ENCODE peak calls at places on chromosomes 13 and 19, in ten cellular contexts. N is tibial artery, Y is psoas muscle, B is fibroblast of the aortic adventitia, C is cardiac muscle cell, A is OCI-LY7, R is suprapubic skin, L is left ventricle myocardium inferior, O is bronchial epithelial cell, X is HFF-Myc. J is an unnamed sample.

GRCh38 chr13:27264181-27264580 is 6.4 kb upstream of the RASL11A start:
- DNase-seq in N (no peak), Y (no peak), B (peak), C (peak), A (peak), R (no peak), L (no peak), O (no peak), X (peak), J (peak)

GRCh38 chr13:110210604-110210985 is 96.4 kb downstream of the COL4A1 start:
- DNase-seq in N (no peak), Y (no peak), B (no peak), C (no peak), A (no peak), R (no peak), L (no peak), O (no peak), X (no peak), J (no peak)

GRCh38 chr13:95185851-95186250 is 115.4 kb downstream of the ABCC4 start:
- DNase-seq in N (peak), Y (no peak), B (no peak), C (peak), A (no peak), R (no peak), L (no peak), O (no peak), X (no peak), J (no peak)

GRCh38 chr19:18203408-18203862 is 407 bp downstream of the RAB3A start:
- DNase-seq in N (no peak), Y (peak), B (no peak), C (peak), A (peak), R (peak), L (peak), O (no peak), X (no peak), J (no peak)

GRCh38 chr13:87884874-87885273 is 213.7 kb downstream of the SLITRK5 start:
- DNase-seq in N (no peak), Y (no peak), B (no peak), C (peak), A (no peak), R (no peak), L (no peak), O (peak), X (no peak), J (peak)

GRCh38 chr13:79581870-79582315 is 100.9 kb downstream of the NDFIP2 start:
- DNase-seq in N (no peak), Y (peak), B (peak), C (peak), A (no peak), R (peak), L (peak), O (no peak), X (peak), J (peak)

GRCh38 chr19:56092685-56093631 is 28.1 kb downstream of the ZNF787 start:
- DNase-seq in N (no peak), Y (no peak), B (no peak), C (no peak), A (no peak), R (peak), L (no peak), O (no peak), X (no peak), J (no peak)

GRCh38 chr13:70128098-70128497 is 19.8 kb upstream of the KLHL1 start:
- DNase-seq in N (no peak), Y (no peak), B (no peak), C (no peak), A (no peak), R (no peak), L (no peak), O (no peak), X (no peak), J (no peak)

GRCh38 chr19:12034610-12035009 is 869 bp downstream of the ZNF433 start:
- DNase-seq in N (no peak), Y (no peak), B (peak), C (no peak), A (no peak), R (no peak), L (no peak), O (no peak), X (no peak), J (no peak)

GRCh38 chr19:53865918-53866696 is 1.6 kb upstream of the MYADM start:
- DNase-seq in N (peak), Y (peak), B (peak), C (peak), A (no peak), R (peak), L (peak), O (no peak), X (no peak), J (peak)

GRCh38 chr13:46062190-46062589 is 9.6 kb upstream of the ZC3H13 start:
- DNase-seq in N (no peak), Y (no peak), B (peak), C (peak), A (no peak), R (no peak), L (no peak), O (peak), X (no peak), J (peak)

GRCh38 chr13:38686635-38687245 is at the start of gene FREM2:
- DNase-seq in N (no peak), Y (peak), B (no peak), C (peak), A (no peak), R (no peak), L (no peak), O (peak), X (no peak), J (peak)

GRCh38 chr19:2561895-2562294 is 86.0 kb downstream of the GADD45B start:
- DNase-seq in N (no peak), Y (no peak), B (no peak), C (no peak), A (peak), R (no peak), L (peak), O (no peak), X (no peak), J (no peak)

GRCh38 chr13:102847272-102848234 is 1.7 kb downstream of the ERCC5 start:
- DNase-seq in N (no peak), Y (no peak), B (peak), C (peak), A (peak), R (no peak), L (no peak), O (peak), X (no peak), J (peak)

GRCh38 chr19:9869008-9869617 is 34.0 kb downstream of the PIN1 start:
- DNase-seq in N (no peak), Y (no peak), B (peak), C (no peak), A (no peak), R (no peak), L (no peak), O (no peak), X (no peak), J (no peak)

GRCh38 chr13:75467009-75467728 is 14.8 kb downstream of the TBC1D4 start:
- DNase-seq in N (no peak), Y (no peak), B (no peak), C (no peak), A (no peak), R (no peak), L (no peak), O (no peak), X (no peak), J (no peak)

GRCh38 chr13:97068146-97068545 is 73.9 kb upstream of the OXGR1 start:
- DNase-seq in N (no peak), Y (no peak), B (no peak), C (peak), A (no peak), R (no peak), L (no peak), O (no peak), X (no peak), J (peak)

GRCh38 chr19:49472936-49473335 is 1.1 kb upstream of the FLT3LG start:
- DNase-seq in N (no peak), Y (no peak), B (no peak), C (no peak), A (no peak), R (no peak), L (no peak), O (no peak), X (no peak), J (no peak)

GRCh38 chr19:31545766-31546165 is 196.5 kb upstream of the TSHZ3 start:
- DNase-seq in N (no peak), Y (no peak), B (no peak), C (no peak), A (no peak), R (no peak), L (no peak), O (no peak), X (no peak), J (no peak)

GRCh38 chr13:52760078-52760477 is 20.5 kb upstream of the CNMD start:
- DNase-seq in N (no peak), Y (no peak), B (no peak), C (no peak), A (no peak), R (no peak), L (no peak), O (no peak), X (no peak), J (no peak)

GRCh38 chr13:57716295-57716694 is 84.8 kb downstream of the PCDH17 start:
- DNase-seq in N (no peak), Y (no peak), B (no peak), C (no peak), A (no peak), R (no peak), L (no peak), O (peak), X (no peak), J (no peak)

GRCh38 chr13:38024431-38024830 is 154.9 kb upstream of the TRPC4 start:
- DNase-seq in N (no peak), Y (no peak), B (no peak), C (peak), A (no peak), R (no peak), L (no peak), O (peak), X (no peak), J (peak)

GRCh38 chr13:99990045-99990977 is 8.7 kb downstream of the ZIC2 start:
- DNase-seq in N (no peak), Y (no peak), B (no peak), C (no peak), A (no peak), R (no peak), L (no peak), O (no peak), X (no peak), J (peak)

GRCh38 chr19:53094749-53095575 is 8.3 kb downstream of the ZNF160 start:
- DNase-seq in N (no peak), Y (no peak), B (no peak), C (no peak), A (no peak), R (no peak), L (no peak), O (no peak), X (no peak), J (no peak)

GRCh38 chr19:7272856-7273578 is 21.2 kb downstream of the INSR start:
- DNase-seq in N (no peak), Y (no peak), B (peak), C (peak), A (peak), R (no peak), L (no peak), O (no peak), X (no peak), J (no peak)

GRCh38 chr13:102770435-102770834 is 3.2 kb downstream of the TEX30 start:
- DNase-seq in N (no peak), Y (no peak), B (no peak), C (no peak), A (no peak), R (no peak), L (no peak), O (no peak), X (no peak), J (no peak)

GRCh38 chr19:953501-954271 is 27.9 kb downstream of the ARID3A start:
- DNase-seq in N (no peak), Y (no peak), B (no peak), C (peak), A (no peak), R (peak), L (no peak), O (no peak), X (no peak), J (no peak)

GRCh38 chr19:40614595-40615411 is 13.6 kb downstream of the LTBP4 start:
- DNase-seq in N (peak), Y (peak), B (peak), C (peak), A (peak), R (peak), L (peak), O (peak), X (peak), J (peak)

GRCh38 chr13:47064381-47064780 is 167.5 kb upstream of the HTR2A start:
- DNase-seq in N (no peak), Y (no peak), B (no peak), C (no peak), A (no peak), R (no peak), L (no peak), O (no peak), X (no peak), J (no peak)

GRCh38 chr19:29040951-29041350 is 172.0 kb downstream of the UQCRFS1 start:
- DNase-seq in N (no peak), Y (no peak), B (no peak), C (no peak), A (no peak), R (no peak), L (no peak), O (no peak), X (no peak), J (no peak)

GRCh38 chr13:94548382-94549240 is 47.3 kb downstream of the TGDS start:
- DNase-seq in N (peak), Y (no peak), B (peak), C (peak), A (peak), R (peak), L (peak), O (peak), X (no peak), J (peak)

GRCh38 chr13:113804703-113805430 is 45.8 kb downstream of the TMEM255B start:
- DNase-seq in N (peak), Y (no peak), B (no peak), C (no peak), A (no peak), R (peak), L (peak), O (no peak), X (no peak), J (no peak)

GRCh38 chr13:80235131-80235530 is 105.8 kb downstream of the SPRY2 start:
- DNase-seq in N (no peak), Y (no peak), B (no peak), C (peak), A (no peak), R (no peak), L (no peak), O (no peak), X (no peak), J (peak)

GRCh38 chr19:17337675-17338439 is 504 bp downstream of the GTPBP3 start:
- DNase-seq in N (no peak), Y (no peak), B (no peak), C (no peak), A (peak), R (peak), L (no peak), O (peak), X (no peak), J (no peak)

GRCh38 chr19:51339687-51340656 is 2.0 kb downstream of the VSIG10L start:
- DNase-seq in N (peak), Y (peak), B (peak), C (peak), A (peak), R (peak), L (peak), O (peak), X (no peak), J (peak)
- TF ChIP-seq CTCF in N (peak), Y (peak), B (peak), C (no peak), A (peak), R (peak), L (peak), O (peak), X (no peak), J (no peak)

GRCh38 chr19:39037194-39037593 is 4.8 kb upstream of the FBXO27 start:
- DNase-seq in N (no peak), Y (no peak), B (no peak), C (no peak), A (no peak), R (no peak), L (no peak), O (no peak), X (no peak), J (no peak)

GRCh38 chr19:39032164-39032918 is at the start of gene FBXO27:
- DNase-seq in N (no peak), Y (peak), B (no peak), C (peak), A (no peak), R (peak), L (peak), O (peak), X (no peak), J (no peak)

GRCh38 chr19:39038098-39038497 is 5.7 kb upstream of the FBXO27 start:
- DNase-seq in N (no peak), Y (no peak), B (peak), C (peak), A (no peak), R (no peak), L (no peak), O (peak), X (no peak), J (peak)
- H3K4me3 ChIP-seq in N (no peak), Y (no peak), B (no peak), C (no peak), A (no peak), R (no peak), L (no peak), O (peak), X (no peak), J (no peak)

GRCh38 chr19:35871611-35872010 is 3.2 kb downstream of the APLP1 start:
- DNase-seq in N (no peak), Y (no peak), B (no peak), C (no peak), A (no peak), R (no peak), L (no peak), O (no peak), X (no peak), J (no peak)

GRCh38 chr19:35868823-35869326 is 501 bp downstream of the APLP1 start:
- DNase-seq in N (no peak), Y (no peak), B (no peak), C (no peak), A (no peak), R (no peak), L (no peak), O (no peak), X (no peak), J (no peak)

GRCh38 chr19:35872180-35872579 is 3.8 kb downstream of the APLP1 start:
- DNase-seq in N (no peak), Y (no peak), B (no peak), C (no peak), A (peak), R (no peak), L (no peak), O (no peak), X (no peak), J (no peak)

GRCh38 chr19:35869327-35870123 is 1.2 kb downstream of the APLP1 start:
- DNase-seq in N (no peak), Y (peak), B (peak), C (peak), A (peak), R (no peak), L (peak), O (peak), X (peak), J (peak)

GRCh38 chr19:35870798-35871197 is 2.4 kb downstream of the APLP1 start:
- DNase-seq in N (no peak), Y (no peak), B (no peak), C (no peak), A (no peak), R (no peak), L (no peak), O (no peak), X (no peak), J (no peak)
- TF ChIP-seq CTCF in N (no peak), Y (no peak), B (no peak), C (no peak), A (no peak), R (no peak), L (no peak), O (no peak), X (no peak), J (no peak)

DNA sequence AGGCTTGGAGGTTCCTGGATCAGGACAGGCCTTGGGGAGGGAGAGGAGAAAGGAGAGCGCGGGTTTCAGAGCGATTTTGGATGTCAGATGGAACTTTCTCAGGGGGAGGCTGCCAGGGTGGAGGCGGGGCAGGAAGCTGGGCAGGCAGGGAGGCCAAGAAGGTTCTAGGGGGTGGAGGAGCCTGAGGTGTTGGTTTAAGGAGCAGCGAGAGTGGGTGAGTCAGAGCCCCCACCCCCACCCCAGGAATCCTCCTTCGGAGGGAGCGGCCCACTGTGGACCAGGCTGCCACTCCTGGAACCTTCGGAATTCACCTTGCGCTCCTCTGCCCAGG is 15.9 kb upstream of the NOP53 start:
- DNase-seq in N (peak), Y (peak), B (peak), C (peak), A (no peak), R (peak), L (peak), O (peak), X (peak), J (peak)
- H3K4me3 ChIP-seq in N (peak), Y (peak), B (peak), C (no peak), A (no peak), R (peak), L (peak), O (peak), X (no peak), J (peak)

GRCh38 chr19:28008695-28009094 is 1204.3 kb downstream of the UQCRFS1 start:
- DNase-seq in N (no peak), Y (no peak), B (no peak), C (no peak), A (no peak), R (no peak), L (no peak), O (no peak), X (no peak), J (no peak)

GRCh38 chr19:28010656-28011055 is 1202.3 kb downstream of the UQCRFS1 start:
- DNase-seq in N (no peak), Y (no peak), B (peak), C (peak), A (no peak), R (no peak), L (no peak), O (no peak), X (no peak), J (no peak)

GRCh38 chr19:28014821-28015405 is 1198.0 kb downstream of the UQCRFS1 start:
- DNase-seq in N (no peak), Y (no peak), B (no peak), C (no peak), A (no peak), R (no peak), L (no peak), O (no peak), X (no peak), J (no peak)

GRCh38 chr19:28009696-28010095 is 1203.3 kb downstream of the UQCRFS1 start:
- DNase-seq in N (no peak), Y (no peak), B (peak), C (peak), A (no peak), R (no peak), L (no peak), O (no peak), X (no peak), J (peak)

GRCh38 chr19:28012361-28012760 is 1200.6 kb downstream of the UQCRFS1 start:
- DNase-seq in N (no peak), Y (no peak), B (no peak), C (no peak), A (no peak), R (no peak), L (no peak), O (no peak), X (no peak), J (no peak)
- TF ChIP-seq CTCF in N (no peak), Y (no peak), B (no peak), C (no peak), A (no peak), R (no peak), L (no peak), O (no peak), X (no peak), J (no peak)

GRCh38 chr13:20193142-20193923 is 595 bp upstream of the GJB2 start:
- DNase-seq in N (no peak), Y (no peak), B (peak), C (no peak), A (no peak), R (no peak), L (no peak), O (no peak), X (no peak), J (no peak)

GRCh38 chr13:20195846-20196245 is 3.1 kb upstream of the GJB2 start:
- DNase-seq in N (no peak), Y (no peak), B (no peak), C (no peak), A (no peak), R (no peak), L (no peak), O (peak), X (no peak), J (no peak)

GRCh38 chr13:20192470-20193141 is at the start of gene GJB2:
- DNase-seq in N (no peak), Y (no peak), B (no peak), C (no peak), A (no peak), R (no peak), L (no peak), O (no peak), X (no peak), J (no peak)

GRCh38 chr13:20191902-20192469 is 752 bp downstream of the GJB2 start:
- DNase-seq in N (no peak), Y (no peak), B (peak), C (peak), A (no peak), R (no peak), L (no peak), O (no peak), X (no peak), J (peak)

DNA sequence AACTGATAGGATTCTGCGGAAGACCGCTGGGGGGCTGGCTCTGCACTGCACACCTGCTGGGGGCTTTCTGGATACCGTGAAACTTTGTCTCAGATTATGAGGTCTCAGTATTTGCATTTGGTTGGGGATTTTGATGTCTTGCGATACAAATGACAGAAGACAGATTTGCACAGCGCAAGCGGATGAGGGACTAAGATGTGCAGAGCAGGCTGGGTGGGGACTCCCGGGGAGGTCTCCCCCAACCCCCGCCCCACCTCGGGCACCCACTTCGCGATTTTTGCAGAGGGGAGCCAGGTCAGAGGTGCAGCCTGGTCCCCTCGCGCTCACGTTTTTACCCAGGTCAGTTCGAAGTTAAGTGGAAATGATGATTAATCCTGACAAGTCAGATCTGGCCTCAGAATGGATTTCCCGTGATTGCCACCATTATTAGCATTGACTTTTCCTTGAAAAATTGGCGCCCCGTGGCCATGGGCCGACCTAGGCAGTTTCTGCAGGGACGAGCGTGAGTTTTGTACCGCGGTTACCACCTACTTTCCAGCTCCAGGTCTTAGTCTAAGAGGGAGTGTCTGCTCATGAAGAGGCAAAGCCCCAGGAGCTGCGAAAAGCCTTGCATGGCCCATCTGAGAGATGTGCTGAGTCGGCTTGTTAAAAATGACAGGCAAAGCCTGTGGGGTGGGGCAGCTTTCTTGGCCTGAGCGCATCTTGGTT is 1.3 kb upstream of the GJB2 start:
- DNase-seq in N (no peak), Y (no peak), B (no peak), C (no peak), A (no peak), R (no peak), L (no peak), O (peak), X (no peak), J (no peak)
- H3K4me3 ChIP-seq in N (peak), Y (peak), B (no peak), C (peak), A (no peak), R (peak), L (peak), O (peak), X (no peak), J (no peak)

J was measured in astrocyte of the spinal cord.